ENCODE peak calls at places on chromosomes 2 and 18, in ten cellular contexts. P is HepG2, F is fibroblast of mammary gland, T is cardiac muscle cell, I is aorta, K is coronary artery, N is neuronal stem cell, O is cardiac fibroblast, L is AG04450, W is lower lobe of right lung. G is an unnamed sample.

GRCh38 chr2:189685540-189686229 is 11.2 kb downstream of the ANKAR start:
- DNase-seq in T (no peak), F (peak), N (no peak), P (no peak), O (peak), L (peak), I (no peak), K (no peak), W (no peak), G (no peak)

GRCh38 chr2:127593228-127594115 is 52.5 kb upstream of the GPR17 start:
- DNase-seq in K (peak), I (peak), F (no peak), P (no peak), W (no peak), T (no peak), N (no peak), O (no peak), L (no peak), G (no peak)

GRCh38 chr2:134623796-134624195 is 95.0 kb downstream of the TMEM163 start:
- DNase-seq in T (no peak), L (no peak), K (no peak), N (no peak), O (no peak), P (no peak), I (no peak), F (no peak), W (no peak), G (no peak)

GRCh38 chr18:60649816-60650215 is 277.2 kb upstream of the MC4R start:
- DNase-seq in P (no peak), O (no peak), K (no peak), N (no peak), I (no peak), T (no peak), F (no peak), L (no peak), W (no peak), G (no peak)

GRCh38 chr2:178417916-178418315 is 33.1 kb downstream of the PRKRA start:
- DNase-seq in N (no peak), T (no peak), I (no peak), L (no peak), P (no peak), F (no peak), W (no peak), K (no peak), O (no peak), G (no peak)

GRCh38 chr2:27049422-27050280 is 1.8 kb upstream of the AGBL5 start:
- DNase-seq in P (no peak), I (peak), W (peak), K (peak), O (no peak), L (no peak), F (no peak), N (no peak), T (no peak), G (peak)

GRCh38 chr2:151560289-151560688 is 150.6 kb downstream of the RIF1 start:
- DNase-seq in F (peak), I (no peak), O (peak), L (no peak), K (no peak), P (no peak), T (peak), W (no peak), N (no peak), G (no peak)

GRCh38 chr18:55401638-55402191 is 186.3 kb downstream of the TCF4 start:
- DNase-seq in N (peak), K (no peak), L (peak), T (peak), O (peak), I (no peak), W (no peak), F (peak), P (peak), G (peak)

GRCh38 chr2:30366199-30366691 is 80.8 kb upstream of the LCLAT1 start:
- DNase-seq in N (no peak), K (no peak), W (no peak), F (peak), L (no peak), O (no peak), T (no peak), P (no peak), I (no peak), G (no peak)

GRCh38 chr2:128041561-128041960 is 13.7 kb upstream of the SAP130 start:
- DNase-seq in F (peak), W (no peak), L (no peak), N (no peak), T (no peak), K (no peak), P (no peak), O (no peak), I (no peak), G (no peak)

GRCh38 chr2:158181171-158181570 is 79.5 kb downstream of the UPP2 start:
- DNase-seq in L (no peak), K (no peak), N (no peak), O (no peak), I (no peak), P (peak), T (no peak), F (no peak), W (no peak), G (no peak)

GRCh38 chr2:56040834-56041233 is 117.3 kb upstream of the EFEMP1 start:
- DNase-seq in T (no peak), L (no peak), I (no peak), N (no peak), K (no peak), W (no peak), O (no peak), F (no peak), P (no peak), G (no peak)

GRCh38 chr2:91442246-91442905 is 2750.9 kb downstream of the RPIA start:
- DNase-seq in F (no peak), O (no peak), N (no peak), T (no peak), I (peak), K (peak), W (peak), L (no peak), P (no peak), G (peak)

GRCh38 chr2:1907283-1907682 is 163.0 kb upstream of the PXDN start:
- DNase-seq in T (no peak), I (no peak), K (peak), N (no peak), L (no peak), W (no peak), O (no peak), F (no peak), P (no peak), G (no peak)

GRCh38 chr18:74418023-74418422 is 39.1 kb downstream of the DIPK1C start:
- DNase-seq in P (no peak), N (no peak), W (no peak), T (no peak), O (no peak), F (no peak), L (no peak), I (no peak), K (no peak), G (no peak)

GRCh38 chr2:66070717-66071602 is 364.0 kb upstream of the MEIS1 start:
- DNase-seq in P (no peak), I (no peak), W (no peak), K (no peak), O (no peak), T (no peak), L (no peak), N (no peak), F (no peak), G (no peak)

GRCh38 chr2:237732790-237733349 is 65.7 kb upstream of the RBM44 start:
- DNase-seq in P (no peak), F (no peak), T (peak), N (no peak), L (no peak), W (no peak), K (no peak), I (no peak), O (no peak), G (peak)

GRCh38 chr2:54669677-54670484 is 53.6 kb upstream of the EML6 start:
- DNase-seq in W (no peak), K (no peak), P (peak), I (no peak), O (peak), L (no peak), N (no peak), F (peak), T (no peak), G (peak)

GRCh38 chr2:142325870-142326269 is 195.1 kb upstream of the LRP1B start:
- DNase-seq in W (no peak), L (no peak), F (no peak), P (no peak), K (no peak), O (no peak), N (no peak), I (no peak), T (no peak), G (no peak)

GRCh38 chr2:2664989-2665833 is 334.1 kb upstream of the MYT1L start:
- DNase-seq in P (peak), W (no peak), O (peak), N (no peak), I (no peak), T (no peak), K (no peak), F (peak), L (peak), G (peak)

GRCh38 chr2:29010946-29011649 is 30.0 kb downstream of the TOGARAM2 start:
- DNase-seq in N (no peak), O (peak), W (no peak), K (no peak), F (peak), I (no peak), T (peak), P (no peak), L (peak), G (no peak)

GRCh38 chr2:24054366-24055010 is 4.9 kb downstream of the FKBP1B start:
- DNase-seq in I (no peak), F (no peak), W (no peak), K (no peak), T (no peak), N (no peak), O (no peak), L (no peak), P (no peak), G (no peak)

GRCh38 chr18:49447810-49448745 is 12.4 kb downstream of the DYM start:
- DNase-seq in I (no peak), L (no peak), F (peak), N (no peak), O (peak), K (no peak), T (peak), P (peak), W (no peak), G (no peak)

GRCh38 chr2:64975232-64975791 is 13.9 kb upstream of the SLC1A4 start:
- DNase-seq in I (peak), O (peak), N (no peak), K (no peak), F (peak), L (peak), W (no peak), T (no peak), P (peak), G (no peak)

GRCh38 chr2:54572636-54573531 is 116.8 kb downstream of the SPTBN1 start:
- DNase-seq in L (no peak), T (no peak), W (no peak), F (peak), O (peak), N (no peak), I (peak), P (no peak), K (no peak), G (no peak)

GRCh38 chr2:220789961-220790360 is 782.1 kb downstream of the EPHA4 start:
- DNase-seq in P (no peak), L (no peak), W (no peak), O (peak), K (no peak), N (no peak), F (peak), T (no peak), I (no peak), G (no peak)

GRCh38 chr2:179817181-179817841 is 44.1 kb downstream of the ZNF385B start:
- DNase-seq in P (no peak), F (peak), W (no peak), K (no peak), O (no peak), I (no peak), T (no peak), L (no peak), N (no peak), G (no peak)

GRCh38 chr2:7604456-7604855 is 687.2 kb downstream of the RNF144A start:
- DNase-seq in F (peak), I (no peak), K (no peak), N (no peak), O (no peak), L (no peak), W (no peak), P (no peak), T (peak), G (no peak)

GRCh38 chr2:107278672-107279071 is 392.7 kb upstream of the ST6GAL2 start:
- DNase-seq in N (peak), T (no peak), F (no peak), K (no peak), L (no peak), I (no peak), O (no peak), W (no peak), P (no peak), G (no peak)

GRCh38 chr18:41754332-41754731 is 200.7 kb upstream of the PIK3C3 start:
- DNase-seq in N (no peak), L (no peak), T (no peak), O (no peak), P (no peak), F (no peak), K (no peak), I (no peak), W (no peak), G (no peak)

GRCh38 chr18:35592298-35592697 is 10.8 kb downstream of the GALNT1 start:
- DNase-seq in I (no peak), F (no peak), W (no peak), P (no peak), T (no peak), K (no peak), O (no peak), L (no peak), N (no peak), G (no peak)

GRCh38 chr2:207905546-207905945 is 119.8 kb downstream of the PLEKHM3 start:
- DNase-seq in F (no peak), N (no peak), T (no peak), K (no peak), O (no peak), W (no peak), L (no peak), I (no peak), P (no peak), G (no peak)

GRCh38 chr2:17518212-17519154 is at the start of gene RAD51AP2:
- DNase-seq in P (peak), F (peak), T (peak), I (peak), N (peak), W (peak), K (peak), O (peak), L (peak), G (peak)

GRCh38 chr18:23179416-23179815 is 44.1 kb downstream of the CABLES1 start:
- DNase-seq in L (no peak), T (no peak), I (no peak), W (no peak), N (no peak), F (no peak), O (no peak), K (no peak), P (no peak), G (no peak)

GRCh38 chr2:122764019-122764418 is 1008.6 kb downstream of the TSN start:
- DNase-seq in W (no peak), K (no peak), F (no peak), L (no peak), O (no peak), T (no peak), P (no peak), N (no peak), I (no peak), G (no peak)

GRCh38 chr18:67520276-67521035 is 3.9 kb upstream of the DSEL start:
- DNase-seq in T (no peak), F (peak), K (no peak), N (no peak), W (no peak), O (peak), L (peak), P (no peak), I (no peak), G (peak)

GRCh38 chr2:199911877-199912161 is 726 bp downstream of the C2orf69 start:
- DNase-seq in I (no peak), W (no peak), N (no peak), K (no peak), F (no peak), L (no peak), P (no peak), O (no peak), T (no peak), G (no peak)

GRCh38 chr18:29251681-29252080 is 1074.8 kb upstream of the CDH2 start:
- DNase-seq in W (no peak), I (no peak), K (no peak), O (no peak), N (no peak), T (no peak), L (no peak), F (no peak), P (no peak), G (no peak)

GRCh38 chr2:241904791-241905710 is 35.5 kb downstream of the RTP5 start:
- DNase-seq in N (no peak), P (no peak), O (no peak), K (peak), F (no peak), W (peak), L (no peak), I (peak), T (no peak), G (no peak)
- H3K4me3 ChIP-seq in N (no peak), P (no peak), O (no peak), K (no peak), F (no peak), W (no peak), L (no peak), I (no peak), T (no peak), G (no peak)

GRCh38 chr2:176161817-176162626 is 4.9 kb downstream of the HOXD3 start:
- DNase-seq in K (no peak), T (no peak), L (no peak), P (no peak), I (no peak), O (peak), F (peak), N (no peak), W (no peak), G (no peak)

GRCh38 chr2:176159678-176160250 is 2.7 kb downstream of the HOXD3 start:
- DNase-seq in T (no peak), I (peak), K (no peak), W (no peak), O (no peak), L (no peak), P (no peak), N (no peak), F (no peak), G (no peak)

GRCh38 chr2:176162911-176163654 is 6.0 kb downstream of the HOXD3 start:
- DNase-seq in I (no peak), K (no peak), P (no peak), W (no peak), N (no peak), O (no peak), F (no peak), L (no peak), T (no peak), G (no peak)

GRCh38 chr2:176160251-176161040 is 3.3 kb downstream of the HOXD3 start:
- DNase-seq in O (peak), L (no peak), F (peak), W (no peak), T (no peak), I (peak), N (no peak), K (no peak), P (no peak), G (no peak)

DNA sequence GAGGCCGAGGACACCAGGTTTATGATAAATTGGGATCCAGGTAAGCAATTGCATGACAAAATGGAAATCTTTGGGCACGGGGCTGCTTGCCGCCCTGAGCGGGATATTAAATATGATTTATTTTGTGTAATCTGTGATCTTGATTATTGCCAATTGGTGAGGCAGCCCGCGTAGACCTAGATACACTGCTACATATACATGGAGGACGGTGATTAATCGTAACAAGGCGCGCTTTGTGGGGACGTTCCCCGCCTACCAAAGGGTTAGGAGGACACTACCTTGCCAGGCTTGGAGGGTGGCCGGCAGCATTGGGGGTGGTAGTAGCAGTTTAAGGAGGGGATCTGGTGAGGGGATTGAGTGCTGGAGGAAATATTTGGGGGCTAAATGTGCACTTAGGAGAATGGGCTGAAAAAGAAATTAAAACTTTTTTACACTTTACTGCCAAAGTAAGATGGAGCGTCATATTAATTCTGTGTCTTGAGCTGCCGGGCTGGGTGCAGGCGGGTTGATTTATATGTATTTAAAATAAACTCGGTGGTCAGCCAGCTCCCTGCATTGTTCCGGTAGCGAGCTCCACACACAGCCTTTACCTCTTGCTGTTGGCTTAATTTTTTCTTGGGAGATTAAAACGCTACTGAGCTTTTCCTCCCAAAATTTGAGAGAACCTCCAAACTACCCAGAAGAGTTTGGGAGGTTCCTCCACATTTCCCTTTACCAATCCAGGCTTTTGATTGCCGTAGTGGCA is 4.1 kb downstream of the HOXD3 start:
- DNase-seq in I (peak), F (no peak), N (no peak), K (no peak), O (no peak), P (no peak), W (no peak), L (no peak), T (no peak), G (no peak)
- H3K4me3 ChIP-seq in I (no peak), F (peak), N (no peak), K (no peak), O (no peak), P (no peak), W (no peak), L (no peak), T (no peak), G (no peak)

GRCh38 chr2:19573784-19574183 is 215.4 kb upstream of the OSR1 start:
- DNase-seq in T (no peak), O (no peak), P (no peak), L (no peak), W (no peak), N (no peak), F (no peak), K (no peak), I (no peak), G (no peak)
- H3K4me3 ChIP-seq in T (no peak), O (no peak), P (no peak), L (no peak), W (no peak), N (no peak), F (no peak), K (no peak), I (no peak), G (no peak)

DNA sequence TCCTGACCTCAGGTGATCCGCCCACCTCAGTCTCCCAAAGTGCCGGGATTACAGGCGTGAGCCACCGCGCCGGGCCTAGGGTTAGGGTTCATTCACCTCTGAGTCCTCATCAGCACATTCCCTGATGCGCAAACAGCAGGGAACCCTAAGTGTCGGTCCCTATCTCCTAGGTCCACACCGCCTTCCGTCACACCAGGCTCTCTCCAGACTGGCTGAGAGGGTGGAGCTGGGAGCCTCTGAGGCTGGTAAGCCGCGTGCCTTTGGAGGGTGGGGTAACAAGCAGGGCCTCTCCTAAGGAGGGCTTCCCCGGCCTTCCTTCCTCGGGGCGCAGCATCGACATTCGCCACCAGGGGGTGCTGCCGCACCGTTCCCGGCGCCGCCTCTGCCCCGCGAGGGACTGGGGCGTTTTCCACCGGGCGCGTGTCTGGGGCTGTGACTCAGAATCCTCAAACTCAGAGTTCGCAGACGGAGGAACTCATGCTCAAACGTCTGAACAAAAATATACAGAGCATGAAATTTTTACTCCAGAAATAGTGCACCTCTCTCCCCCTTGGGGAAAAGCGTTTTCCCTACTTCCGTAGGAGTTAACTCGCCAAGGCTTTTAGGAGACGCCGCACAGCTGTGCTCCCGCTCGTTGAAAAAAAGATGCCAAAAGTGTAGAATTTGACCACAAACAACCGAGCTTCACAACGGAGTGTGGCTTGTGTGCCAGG is 63.9 kb upstream of the ASAP2 start:
- DNase-seq in T (peak), K (peak), F (peak), N (peak), I (peak), L (peak), P (peak), O (peak), W (peak), G (peak)
- H3K4me3 ChIP-seq in T (no peak), K (peak), F (no peak), N (peak), I (no peak), L (peak), P (peak), O (peak), W (peak), G (peak)